ENCODE peak calls at places on chromosomes 2 and 18, in six cellular contexts. X, A, K, Z, W and C are unnamed samples.

GRCh38 chr18:68735498-68736343 is 20.8 kb upstream of the TMX3 start:
- DNase-seq in K (no peak), A (peak; percentile 52), W (no peak), X (peak; percentile 45), Z (peak; percentile 67), C (peak; percentile 20)

GRCh38 chr2:1224901-1225300 is 188.4 kb upstream of the TPO start:
- DNase-seq in Z (no peak), W (no peak), K (no peak), X (peak; percentile 38), A (no peak), C (no peak)

GRCh38 chr18:44887227-44887631 is 206.5 kb downstream of the SETBP1 start:
- DNase-seq in Z (peak; percentile 70), W (no peak), X (peak; percentile 76), A (no peak), K (peak; percentile 44), C (no peak)

GRCh38 chr18:41436772-41437171 is 518.3 kb upstream of the PIK3C3 start:
- DNase-seq in Z (no peak), X (no peak), W (no peak), K (no peak), A (no peak), C (no peak)

GRCh38 chr2:150091896-150092295 is 395.6 kb downstream of the RND3 start:
- DNase-seq in X (no peak), A (no peak), K (no peak), W (no peak), Z (no peak), C (no peak)

GRCh38 chr2:20652673-20653575 is 2.0 kb upstream of the HS1BP3 start:
- DNase-seq in K (no peak), W (no peak), X (no peak), A (no peak), Z (no peak), C (no peak)

GRCh38 chr18:33720133-33720532 is 142.1 kb downstream of the ASXL3 start:
- DNase-seq in Z (peak; percentile 3), K (no peak), W (no peak), X (peak; percentile 35), A (no peak), C (no peak)

GRCh38 chr18:46646468-46646867 is 10.6 kb downstream of the LOXHD1 start:
- DNase-seq in W (no peak), K (no peak), Z (no peak), A (no peak), X (no peak), C (no peak)

GRCh38 chr2:28434600-28434989 is 41.9 kb downstream of the FOSL2 start:
- DNase-seq in K (no peak), Z (no peak), X (no peak), W (no peak), A (no peak), C (no peak)

GRCh38 chr2:26144953-26145680 is 27.8 kb upstream of the GAREM2 start:
- DNase-seq in Z (peak; percentile 49), A (peak; percentile 81), W (peak; percentile 59), X (peak; percentile 39), K (peak; percentile 14), C (no peak)

DNA sequence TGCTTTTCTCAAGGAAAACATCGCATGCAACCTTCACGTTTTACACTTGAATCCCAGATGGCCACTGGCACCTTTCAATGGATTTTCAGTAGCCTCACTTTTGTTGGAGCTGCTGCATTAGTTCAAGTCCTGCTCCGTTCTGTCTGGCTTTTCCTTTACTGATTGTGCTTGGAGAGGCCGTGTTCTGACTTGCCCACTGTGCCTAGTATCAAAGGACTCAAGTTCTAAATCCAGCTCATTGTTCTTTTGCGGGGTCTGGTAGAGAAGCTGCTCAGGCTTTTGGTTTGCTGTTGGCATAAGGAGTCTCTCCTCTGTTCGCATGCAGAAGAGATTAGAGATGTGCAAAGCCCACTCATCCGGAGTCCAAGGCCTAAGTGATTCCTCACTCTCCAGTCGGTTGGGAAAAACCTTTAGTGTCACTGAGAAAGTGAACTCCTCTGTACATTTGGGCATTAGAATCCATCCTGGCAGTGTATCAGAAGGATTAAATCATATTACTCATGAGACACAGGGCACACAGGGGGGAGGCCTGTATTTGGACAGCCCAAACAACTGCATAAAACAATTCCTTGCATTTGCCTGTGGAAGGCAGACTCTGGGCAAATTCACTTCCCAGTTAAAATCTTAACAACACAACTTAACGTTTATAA is 69.7 kb downstream of the NCK2 start:
- DNase-seq in A (no peak), Z (peak; percentile 60), K (no peak), W (no peak), X (no peak), C (no peak)
- TF ChIP-seq CTCF in A (no peak), Z (no peak), K (no peak), W (no peak), X (no peak), C (no peak)

GRCh38 chr2:88667219-88667618 is 24.3 kb upstream of the RPIA start:
- DNase-seq in A (no peak), Z (no peak), X (no peak), W (no peak), K (no peak), C (no peak)
- TF ChIP-seq CTCF in A (no peak), Z (no peak), X (no peak), W (no peak), K (no peak), C (no peak)

DNA sequence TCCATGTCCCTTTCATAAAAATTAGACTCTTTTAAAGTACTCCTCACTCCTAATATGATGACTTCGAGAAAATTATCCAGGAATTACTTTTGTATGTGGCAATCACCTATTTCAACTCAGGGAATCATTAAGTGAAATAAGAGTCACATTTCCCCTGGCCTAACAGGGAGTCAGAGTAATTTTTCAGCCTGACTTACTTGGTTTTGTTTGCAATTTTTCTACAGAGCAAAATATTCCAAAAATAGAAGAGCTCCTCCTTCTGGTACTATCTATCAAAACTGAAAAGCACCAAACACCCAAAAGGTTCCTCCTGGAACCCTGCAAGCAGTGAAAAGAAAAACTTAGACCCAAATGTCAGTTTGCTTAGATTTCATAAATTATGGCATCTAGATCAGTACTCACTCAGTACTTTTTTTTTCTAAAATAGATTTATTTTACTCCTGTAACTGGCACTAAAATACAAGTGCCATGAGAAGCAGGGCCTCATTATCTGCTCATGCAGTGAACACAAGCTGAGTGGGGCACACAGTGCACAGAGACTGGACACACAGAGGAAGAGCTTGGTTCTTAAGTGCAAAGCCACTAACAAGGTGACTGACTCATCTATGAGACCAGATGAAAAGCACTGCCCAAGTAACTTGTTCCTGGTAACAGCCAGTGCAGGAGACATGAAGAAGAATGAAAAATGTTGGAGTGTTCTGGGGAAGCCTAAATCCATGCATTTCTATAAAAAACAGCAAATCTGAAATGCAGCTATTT is 28.7 kb downstream of the ACAA2 start:
- DNase-seq in X (no peak), Z (peak; percentile 38), A (no peak), W (no peak), K (no peak), C (no peak)
- TF ChIP-seq CTCF in X (peak; percentile 28), Z (peak; percentile 46), A (peak; percentile 22), W (no peak), K (no peak), C (peak; percentile 26)

GRCh38 chr2:217366996-217367395 is 507.1 kb upstream of the TNP1 start:
- DNase-seq in X (no peak), A (no peak), Z (no peak), W (no peak), K (no peak), C (no peak)

GRCh38 chr2:217366246-217366645 is 506.4 kb upstream of the TNP1 start:
- DNase-seq in K (no peak), Z (no peak), W (no peak), X (peak; percentile 20), A (no peak), C (no peak)

GRCh38 chr2:217370391-217370790 is 510.5 kb upstream of the TNP1 start:
- DNase-seq in X (peak; percentile 87), K (no peak), A (no peak), Z (peak; percentile 73), W (no peak), C (peak; percentile 62)

GRCh38 chr2:217365656-217366055 is 505.8 kb upstream of the TNP1 start:
- DNase-seq in A (no peak), K (no peak), W (no peak), Z (no peak), X (no peak), C (no peak)

DNA sequence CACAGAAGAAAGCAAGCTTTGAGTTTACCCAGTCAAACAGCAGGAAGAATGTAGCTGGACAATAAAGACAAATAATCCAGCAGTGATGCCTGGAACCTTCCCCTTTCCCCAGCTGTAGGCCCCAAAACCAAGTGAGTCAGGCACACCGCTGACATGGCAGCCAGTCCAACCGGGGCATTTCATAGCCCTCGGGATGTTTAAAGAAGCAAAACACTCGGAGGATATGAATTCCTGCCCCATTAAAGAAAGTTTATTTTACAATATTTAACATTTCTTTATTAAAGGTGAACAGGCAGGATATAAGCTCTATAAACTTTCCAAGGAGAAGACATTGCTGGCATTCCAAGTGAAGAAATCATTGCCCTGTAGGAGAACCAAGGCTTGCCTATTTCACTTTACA is 507.6 kb upstream of the TNP1 start:
- DNase-seq in X (no peak), A (no peak), Z (no peak), K (peak; percentile 37), W (no peak), C (peak; percentile 51)
- TF ChIP-seq CTCF in X (no peak), A (no peak), Z (no peak), K (no peak), W (no peak), C (no peak)

GRCh38 chr18:36950282-36950681 is 121.4 kb downstream of the KIAA1328 start:
- DNase-seq in K (no peak), X (no peak), Z (no peak), W (no peak), A (no peak), C (no peak)

GRCh38 chr18:36953047-36953446 is 124.1 kb downstream of the KIAA1328 start:
- DNase-seq in Z (no peak), K (no peak), W (no peak), X (no peak), A (no peak), C (no peak)

GRCh38 chr18:36947820-36948348 is 119.0 kb downstream of the KIAA1328 start:
- DNase-seq in W (no peak), K (no peak), Z (no peak), A (no peak), X (no peak), C (no peak)

GRCh38 chr18:36950960-36951359 is 122.0 kb downstream of the KIAA1328 start:
- DNase-seq in W (no peak), K (no peak), Z (no peak), X (no peak), A (peak; percentile 2), C (no peak)
- TF ChIP-seq CTCF in W (no peak), K (no peak), Z (no peak), X (no peak), A (no peak), C (no peak)

GRCh38 chr2:192749606-192750200 is 555.0 kb upstream of the TMEFF2 start:
- DNase-seq in X (no peak), A (peak; percentile 38), Z (no peak), W (no peak), K (no peak), C (no peak)
- TF ChIP-seq CTCF in X (peak; percentile 38), A (peak; percentile 64), Z (no peak), W (no peak), K (no peak), C (no peak)